ENCODE peak calls at places on chromosomes 6 and 20, in seven cellular contexts. S is hepatocyte, V is GM23248, K is neural progenitor cell, N is HCT116, Z is mammary epithelial cell, F is astrocyte. P is an unnamed sample.

GRCh38 chr6:21915707-21916399 is 322.3 kb downstream of the SOX4 start:
- DNase-seq in S (no peak), V (peak; percentile 57), K (no peak), N (no peak), Z (peak; percentile 60), F (peak; percentile 79), P (peak; percentile 32)

GRCh38 chr6:24196198-24196597 is 70.2 kb downstream of the NRSN1 start:
- DNase-seq in S (no peak), V (no peak), K (no peak), N (no peak), Z (no peak), F (no peak), P (no peak)

GRCh38 chr6:99024089-99024488 is 76.3 kb upstream of the FBXL4 start:
- DNase-seq in S (no peak), V (no peak), K (no peak), N (no peak), Z (no peak), F (no peak), P (no peak)

GRCh38 chr20:24942679-24943078 is 6.4 kb upstream of the CST7 start:
- DNase-seq in S (no peak), V (no peak), K (no peak), N (no peak), Z (no peak), F (no peak), P (no peak)

GRCh38 chr20:17442588-17442987 is 88.6 kb downstream of the BFSP1 start:
- DNase-seq in S (no peak), V (no peak), K (peak; percentile 63), N (peak; percentile 32), Z (no peak), F (no peak), P (no peak)

GRCh38 chr6:40579101-40579500 is 8.1 kb downstream of the LRFN2 start:
- DNase-seq in S (no peak), V (no peak), K (no peak), N (no peak), Z (no peak), F (no peak), P (no peak)

GRCh38 chr20:45429618-45430017 is 13.7 kb downstream of the PIGT start:
- DNase-seq in S (no peak), V (no peak), K (no peak), N (no peak), Z (no peak), F (no peak), P (no peak)

GRCh38 chr6:73085362-73085975 is 139.8 kb downstream of the KHDC1L start:
- DNase-seq in S (no peak), V (peak; percentile 13), K (peak; percentile 79), N (no peak), Z (no peak), F (peak; percentile 45), P (no peak)

GRCh38 chr6:113299526-113299925 is 557.6 kb upstream of the MARCKS start:
- DNase-seq in S (no peak), V (no peak), K (no peak), N (no peak), Z (no peak), F (no peak), P (no peak)

GRCh38 chr6:33787336-33787953 is 1.5 kb downstream of the LEMD2 start:
- DNase-seq in S (no peak), V (peak; percentile 80), K (no peak), N (no peak), Z (no peak), F (peak; percentile 54), P (peak; percentile 63)

GRCh38 chr6:15977050-15977449 is 151.8 kb upstream of the MYLIP start:
- DNase-seq in S (peak; percentile 30), V (no peak), K (no peak), N (no peak), Z (no peak), F (no peak), P (no peak)

GRCh38 chr6:50240986-50241385 is 191.3 kb upstream of the DEFB112 start:
- DNase-seq in S (no peak), V (no peak), K (no peak), N (no peak), Z (no peak), F (no peak), P (no peak)

GRCh38 chr20:14865169-14865568 is 527.8 kb upstream of the FLRT3 start:
- DNase-seq in S (no peak), V (peak; percentile 57), K (no peak), N (no peak), Z (peak; percentile 90), F (peak; percentile 2), P (no peak)

GRCh38 chr20:22773326-22773725 is 189.0 kb upstream of the FOXA2 start:
- DNase-seq in S (peak; percentile 48), V (no peak), K (no peak), N (no peak), Z (no peak), F (no peak), P (no peak)

GRCh38 chr6:137223370-137224131 is 4.4 kb upstream of the IFNGR1 start:
- DNase-seq in S (no peak), V (peak; percentile 43), K (no peak), N (no peak), Z (peak; percentile 12), F (peak; percentile 32), P (peak; percentile 78)

GRCh38 chr20:63344151-63344470 is 17.0 kb downstream of the CHRNA4 start:
- DNase-seq in S (no peak), V (no peak), K (no peak), N (no peak), Z (no peak), F (no peak), P (no peak)

GRCh38 chr20:63345328-63346100 is 15.6 kb downstream of the CHRNA4 start:
- DNase-seq in S (no peak), V (no peak), K (no peak), N (no peak), Z (no peak), F (no peak), P (no peak)

GRCh38 chr20:63342561-63343459 is 18.3 kb downstream of the CHRNA4 start:
- DNase-seq in S (no peak), V (no peak), K (no peak), N (no peak), Z (no peak), F (no peak), P (no peak)

GRCh38 chr20:63344616-63345327 is 16.4 kb downstream of the CHRNA4 start:
- DNase-seq in S (no peak), V (peak; percentile 57), K (no peak), N (no peak), Z (no peak), F (no peak), P (no peak)

GRCh38 chr20:63343460-63344150 is 17.5 kb downstream of the CHRNA4 start:
- DNase-seq in S (no peak), V (no peak), K (no peak), N (no peak), Z (no peak), F (no peak), P (no peak)
- TF ChIP-seq EZH2 in S (no peak), V (no peak), K (no peak), N (no peak), Z (no peak), F (no peak), P (no peak)

GRCh38 chr20:63422653-63423052 is 49.8 kb downstream of the KCNQ2 start:
- DNase-seq in S (no peak), V (no peak), K (no peak), N (no peak), Z (no peak), F (no peak), P (no peak)
- TF ChIP-seq EZH2 in S (no peak), V (no peak), K (no peak), N (no peak), Z (no peak), F (no peak), P (no peak)

DNA sequence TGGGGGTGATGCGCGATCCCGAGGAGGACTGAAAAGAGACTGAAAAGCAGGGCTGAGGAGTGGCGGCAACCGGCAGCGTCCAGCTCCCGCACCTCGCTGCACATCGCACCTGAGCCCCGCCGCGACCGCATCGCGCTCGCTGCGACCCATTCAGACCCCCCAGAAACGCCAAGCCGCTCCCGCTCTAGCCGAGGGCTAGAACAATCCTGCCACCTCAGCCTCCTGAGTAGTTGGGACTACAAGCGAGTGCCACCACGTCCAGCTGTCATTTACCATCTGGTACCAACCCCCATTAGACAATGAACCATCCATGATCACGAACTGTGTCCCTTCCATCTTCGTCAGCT is 33.2 kb downstream of the HLA-A start:
- DNase-seq in S (no peak), V (no peak), K (peak; percentile 49), N (no peak), Z (no peak), F (no peak), P (no peak)
- TF ChIP-seq EZH2 in S (peak; percentile 51), V (no peak), K (peak; percentile 35), N (no peak), Z (no peak), F (peak; percentile 50), P (no peak)

DNA sequence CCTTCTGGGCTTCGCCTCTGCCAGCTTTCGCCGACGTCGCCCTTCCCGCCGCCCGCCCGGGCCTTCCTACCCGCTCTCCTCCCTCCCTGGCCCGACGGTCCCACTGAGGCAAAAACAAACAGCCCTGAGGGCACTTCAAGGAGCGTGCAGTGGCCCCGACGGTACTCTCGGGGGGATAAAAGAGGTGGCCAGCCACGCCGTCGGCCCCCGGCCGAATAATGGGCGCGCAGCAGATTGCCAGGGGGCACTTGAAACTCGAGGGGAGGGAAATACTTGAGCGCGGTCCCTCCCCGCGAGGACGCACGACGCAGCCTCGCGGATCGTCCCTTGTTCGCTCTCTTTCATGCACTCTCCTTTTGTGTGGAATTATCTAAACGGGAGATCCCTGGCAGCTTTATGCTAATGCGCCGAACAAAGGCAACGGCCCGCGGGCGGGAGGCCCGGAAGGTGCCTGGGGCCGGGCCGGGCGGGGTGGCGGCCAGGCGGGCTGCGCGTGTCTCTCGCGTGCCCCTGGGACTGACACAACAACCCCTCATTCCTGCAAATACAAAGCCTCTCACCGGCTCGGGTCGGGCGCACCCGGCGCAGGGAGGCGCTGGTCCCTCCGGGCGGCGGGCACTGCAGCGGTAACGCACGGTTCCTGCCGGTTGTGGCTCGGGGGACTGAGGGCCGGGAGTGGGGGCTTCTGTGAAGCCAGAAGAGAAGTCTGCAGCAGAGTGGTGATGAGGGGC is 3.7 kb upstream of the INSM1 start:
- DNase-seq in S (no peak), V (no peak), K (peak; percentile 83), N (no peak), Z (no peak), F (no peak), P (no peak)
- TF ChIP-seq EZH2 in S (peak; percentile 8), V (peak; percentile 97), K (no peak), N (no peak), Z (peak; percentile 86), F (peak; percentile 69), P (peak; percentile 21)

GRCh38 chr20:61674688-61675087 is 391.0 kb downstream of the TAF4 start:
- DNase-seq in S (no peak), V (no peak), K (no peak), N (no peak), Z (no peak), F (no peak), P (no peak)
- TF ChIP-seq EZH2 in S (no peak), V (no peak), K (no peak), N (no peak), Z (no peak), F (no peak), P (no peak)

P was measured in fibroblast of lung.